ENCODE peak calls at places on chromosomes 16 and 17, in six cellular contexts. T is AG10803, C is endothelial cell, J is fibroblast of the aortic adventitia, B is WTC11, A is esophagus muscularis mucosa. S is an unnamed sample.

GRCh38 chr17:71111460-71111859 is 942.1 kb downstream of the KCNJ2 start:
- DNase-seq in T (no peak), C (no peak), J (no peak), B (no peak), A (no peak), S (no peak)

GRCh38 chr17:81398855-81399451 is 3.7 kb downstream of the BAHCC1 start:
- DNase-seq in T (peak; percentile 44), C (no peak), J (peak; percentile 55), B (no peak), A (no peak), S (no peak)

GRCh38 chr16:69833791-69834282 is 71.7 kb downstream of the WWP2 start:
- DNase-seq in T (no peak), C (no peak), J (no peak), B (no peak), A (no peak), S (no peak)

GRCh38 chr16:57764341-57765159 is 29.0 kb downstream of the KATNB1 start:
- DNase-seq in T (peak; percentile 81), C (peak; percentile 28), J (peak; percentile 68), B (peak; percentile 95), A (no peak), S (no peak)

GRCh38 chr17:82178499-82179290 is 33.9 kb downstream of the CCDC57 start:
- DNase-seq in T (no peak), C (no peak), J (no peak), B (no peak), A (no peak), S (no peak)

GRCh38 chr17:28030386-28030785 is 12.1 kb upstream of the NLK start:
- DNase-seq in T (no peak), C (no peak), J (no peak), B (no peak), A (no peak), S (no peak)

GRCh38 chr17:74361613-74362391 is at the start of gene BTBD17:
- DNase-seq in T (no peak), C (peak; percentile 81), J (peak; percentile 13), B (peak; percentile 87), A (no peak), S (peak; percentile 81)

GRCh38 chr16:83730812-83731211 is 77.0 kb upstream of the HSBP1 start:
- DNase-seq in T (no peak), C (no peak), J (no peak), B (no peak), A (no peak), S (no peak)

GRCh38 chr17:29358421-29358820 is 31.7 kb upstream of the TAOK1 start:
- DNase-seq in T (peak; percentile 45), C (no peak), J (peak; percentile 17), B (no peak), A (no peak), S (no peak)

GRCh38 chr17:73281926-73282325 is 20.2 kb upstream of the CPSF4L start:
- DNase-seq in T (no peak), C (no peak), J (no peak), B (no peak), A (no peak), S (no peak)

GRCh38 chr17:63178530-63178929 is 212.5 kb downstream of the TANC2 start:
- DNase-seq in T (peak; percentile 56), C (no peak), J (peak; percentile 66), B (no peak), A (no peak), S (no peak)

GRCh38 chr16:80670170-80670865 is 129.5 kb downstream of the DYNLRB2 start:
- DNase-seq in T (no peak), C (no peak), J (no peak), B (no peak), A (peak; percentile 39), S (no peak)

GRCh38 chr17:80658821-80659220 is 114.2 kb downstream of the RPTOR start:
- DNase-seq in T (no peak), C (no peak), J (no peak), B (no peak), A (no peak), S (no peak)

GRCh38 chr17:74417178-74418045 is 14.5 kb upstream of the GPRC5C start:
- DNase-seq in T (peak; percentile 25), C (no peak), J (no peak), B (no peak), A (no peak), S (no peak)

GRCh38 chr16:4601317-4602186 is 13.1 kb downstream of the UBALD1 start:
- DNase-seq in T (peak; percentile 21), C (no peak), J (peak; percentile 34), B (no peak), A (no peak), S (no peak)

GRCh38 chr17:65554568-65555223 is 6.8 kb downstream of the AXIN2 start:
- DNase-seq in T (peak; percentile 75), C (no peak), J (peak; percentile 60), B (no peak), A (no peak), S (no peak)

GRCh38 chr17:58312021-58312630 is 16.5 kb downstream of the TSPOAP1 start:
- DNase-seq in T (no peak), C (no peak), J (no peak), B (no peak), A (no peak), S (no peak)

GRCh38 chr17:71338396-71338795 is 782.4 kb upstream of the SOX9 start:
- DNase-seq in T (peak; percentile 86), C (no peak), J (no peak), B (no peak), A (no peak), S (no peak)

GRCh38 chr17:76080207-76080933 is 1.4 kb downstream of the ZACN start:
- DNase-seq in T (no peak), C (no peak), J (no peak), B (peak; percentile 49), A (no peak), S (no peak)

GRCh38 chr17:76080934-76081287 is 1.9 kb downstream of the ZACN start:
- DNase-seq in T (no peak), C (no peak), J (no peak), B (no peak), A (no peak), S (no peak)

GRCh38 chr17:76081295-76082210 is 2.6 kb downstream of the ZACN start:
- DNase-seq in T (no peak), C (no peak), J (no peak), B (no peak), A (no peak), S (no peak)

GRCh38 chr17:76083536-76083935 is 4.6 kb downstream of the ZACN start:
- DNase-seq in T (no peak), C (no peak), J (no peak), B (no peak), A (no peak), S (no peak)

DNA sequence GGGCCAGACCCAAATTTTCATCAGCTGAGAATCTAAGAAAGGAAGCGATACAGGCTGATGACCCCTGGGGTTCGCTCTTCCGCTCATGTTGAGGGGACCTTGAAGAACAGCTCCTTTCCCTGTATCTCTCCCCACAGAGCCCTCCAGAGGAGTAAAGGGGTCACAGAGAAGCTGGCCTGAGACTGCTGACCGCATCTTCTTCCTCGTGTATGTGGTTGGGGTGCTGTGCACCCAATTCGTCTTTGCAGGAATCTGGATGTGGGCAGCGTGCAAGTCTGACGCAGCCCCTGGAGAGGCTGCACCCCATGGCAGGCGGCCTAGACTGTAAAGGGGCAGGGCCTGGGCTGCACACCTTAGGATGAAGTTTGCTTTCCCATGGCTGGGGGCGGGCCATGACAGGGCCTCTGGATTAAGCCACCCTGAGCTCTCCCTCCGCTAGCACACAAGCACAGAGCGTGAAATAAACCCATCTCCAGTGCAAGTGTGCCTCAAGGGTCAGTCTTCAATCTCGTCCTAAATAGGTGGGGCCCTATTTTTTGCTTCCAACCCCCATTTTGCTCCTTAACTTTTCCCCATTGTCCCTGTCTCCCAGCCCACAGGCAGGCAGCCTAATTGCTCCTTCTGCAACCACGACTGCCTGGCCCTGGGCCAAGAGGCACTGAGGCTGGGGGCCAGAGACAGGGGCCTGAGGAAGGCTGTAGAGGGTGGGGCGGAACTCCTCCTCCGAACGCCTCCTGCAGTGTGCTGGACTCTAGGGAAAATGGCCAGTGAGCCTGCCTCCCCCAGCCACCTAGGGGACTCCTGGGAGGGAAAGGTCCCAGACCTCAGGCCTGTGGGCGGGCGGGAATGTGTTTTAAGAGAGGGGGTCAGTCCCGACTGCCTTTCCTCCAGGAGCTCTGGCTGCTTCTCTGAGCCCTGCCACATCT is 3.6 kb downstream of the ZACN start:
- DNase-seq in T (no peak), C (no peak), J (no peak), B (no peak), A (no peak), S (no peak)
- TF ChIP-seq CTCF in T (no peak), C (no peak), J (no peak), B (no peak), A (no peak), S (no peak)

DNA sequence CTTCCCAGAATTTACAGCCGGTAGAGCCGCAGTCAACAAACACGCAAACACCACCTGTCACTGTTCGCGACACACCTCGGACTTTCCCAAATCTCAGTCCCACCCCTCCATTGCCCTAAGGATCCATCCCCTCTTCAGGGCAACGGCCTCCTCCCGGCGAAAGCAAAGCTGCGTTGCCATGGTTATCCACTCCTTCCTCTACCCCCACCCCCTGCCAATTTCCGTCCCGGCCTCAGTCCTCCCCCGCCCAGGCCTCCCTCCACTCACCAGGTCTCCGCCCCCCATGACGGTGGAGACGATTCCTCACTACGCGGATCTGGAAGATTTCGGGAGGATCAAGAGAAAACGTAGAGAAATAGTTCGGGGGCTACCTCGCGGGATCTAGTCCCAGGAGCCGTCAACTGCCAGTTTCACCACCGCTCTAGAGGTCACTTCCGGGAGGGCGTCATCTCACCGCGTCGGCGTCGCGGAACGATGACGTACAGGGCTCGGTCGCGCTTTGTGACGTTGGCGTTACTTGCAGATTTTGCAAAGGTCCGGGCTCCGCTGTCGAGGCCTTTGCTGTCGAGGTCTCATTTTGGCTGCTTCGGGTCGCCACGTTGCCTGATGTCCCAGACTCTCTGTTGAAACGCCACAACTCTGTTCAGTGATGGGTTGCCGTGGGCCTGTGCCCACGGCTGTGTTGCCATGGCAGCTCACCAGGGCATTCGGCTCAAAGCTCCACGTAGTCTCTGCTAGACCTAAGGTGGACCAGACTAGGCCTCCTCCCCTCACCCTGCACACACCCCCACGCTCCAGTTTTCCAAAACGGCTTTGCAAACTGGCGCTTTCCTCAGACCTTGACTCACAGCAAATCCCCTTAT is at the start of gene CWC25:
- DNase-seq in T (peak; percentile 97), C (peak; percentile 97), J (peak; percentile 98), B (peak; percentile 97), A (peak; percentile 100), S (peak; percentile 98)
- TF ChIP-seq CTCF in T (no peak), C (no peak), J (no peak), B (no peak), A (no peak), S (no peak)

GRCh38 chr16:63789603-63790002 is 1332.3 kb downstream of the CDH11 start:
- DNase-seq in T (no peak), C (no peak), J (no peak), B (no peak), A (no peak), S (no peak)
- TF ChIP-seq CTCF in T (no peak), C (no peak), J (no peak), B (peak; percentile 20), A (no peak), S (peak; percentile 18)

GRCh38 chr17:79414063-79414462 is 196.8 kb downstream of the RBFOX3 start:
- DNase-seq in T (no peak), C (no peak), J (no peak), B (no peak), A (no peak), S (no peak)

GRCh38 chr17:79413591-79413990 is 197.3 kb downstream of the RBFOX3 start:
- DNase-seq in T (no peak), C (no peak), J (no peak), B (no peak), A (no peak), S (no peak)

GRCh38 chr17:79415909-79416308 is 194.9 kb downstream of the RBFOX3 start:
- DNase-seq in T (no peak), C (no peak), J (no peak), B (no peak), A (no peak), S (no peak)

GRCh38 chr17:79414520-79415065 is 196.3 kb downstream of the RBFOX3 start:
- DNase-seq in T (no peak), C (no peak), J (no peak), B (no peak), A (no peak), S (no peak)

GRCh38 chr17:79415365-79415764 is 195.5 kb downstream of the RBFOX3 start:
- DNase-seq in T (no peak), C (no peak), J (no peak), B (no peak), A (no peak), S (no peak)
- TF ChIP-seq CTCF in T (no peak), C (no peak), J (no peak), B (no peak), A (no peak), S (no peak)